ENCODE peak calls at places on chromosomes 1 and 21, in ten cellular contexts. Z is hippocampal formation; A is mucosa of gallbladder; M is activated T-cell treated with anti-CD3 and anti-CD28 coated beads, Interleukin-2, amount 50 U/mL, for 4 hours; Y is GM06990; S is H54; D is fibroblast of lung; R is NCI-H2081; I is NCI-H1105; X is pancreas. V is an unnamed sample.

GRCh38 chr1:226549937-226550670 is 1.5 kb downstream of the STUM start:
- DNase-seq in Z (no peak), A (no peak), M (no peak), Y (no peak), S (no peak), D (no peak), R (peak; percentile 28), I (peak; percentile 11), X (peak; percentile 73), V (peak; percentile 36)

GRCh38 chr1:192080671-192081070 is 77.6 kb upstream of the RGS18 start:
- DNase-seq in Z (peak; percentile 10), A (no peak), M (no peak), Y (no peak), S (no peak), D (no peak), R (no peak), I (no peak), X (no peak), V (no peak)

GRCh38 chr1:223029985-223030769 is 112.9 kb downstream of the TLR5 start:
- DNase-seq in Z (no peak), A (no peak), M (no peak), Y (no peak), S (no peak), D (no peak), R (no peak), I (no peak), X (no peak), V (no peak)

GRCh38 chr1:47230692-47231313 is 1.2 kb downstream of the TAL1 start:
- DNase-seq in Z (no peak), A (no peak), M (no peak), Y (peak; percentile 34), S (no peak), D (no peak), R (no peak), I (no peak), X (no peak), V (peak; percentile 24)

GRCh38 chr1:219189021-219189824 is 15.5 kb downstream of the LYPLAL1 start:
- DNase-seq in Z (peak; percentile 25), A (no peak), M (no peak), Y (peak; percentile 74), S (no peak), D (peak; percentile 88), R (no peak), I (no peak), X (no peak), V (no peak)

GRCh38 chr1:163196449-163196787 is 6.3 kb downstream of the RGS5 start:
- DNase-seq in Z (no peak), A (no peak), M (no peak), Y (no peak), S (no peak), D (no peak), R (no peak), I (no peak), X (no peak), V (no peak)

GRCh38 chr1:94081566-94082344 is 39.2 kb downstream of the ABCA4 start:
- DNase-seq in Z (no peak), A (no peak), M (no peak), Y (no peak), S (no peak), D (peak; percentile 67), R (no peak), I (no peak), X (no peak), V (no peak)

GRCh38 chr1:147890177-147890790 is 12.3 kb upstream of the GJA8 start:
- DNase-seq in Z (no peak), A (peak; percentile 65), M (peak; percentile 45), Y (peak; percentile 40), S (no peak), D (peak; percentile 34), R (peak; percentile 52), I (peak; percentile 26), X (peak; percentile 30), V (peak; percentile 80)

GRCh38 chr1:62912028-62912638 is 128.2 kb downstream of the ATG4C start:
- DNase-seq in Z (no peak), A (no peak), M (no peak), Y (no peak), S (no peak), D (peak; percentile 11), R (no peak), I (no peak), X (no peak), V (no peak)

GRCh38 chr1:19360026-19360813 is 48.1 kb downstream of the SLC66A1 start:
- DNase-seq in Z (no peak), A (no peak), M (no peak), Y (no peak), S (no peak), D (no peak), R (no peak), I (no peak), X (no peak), V (no peak)

GRCh38 chr1:23194119-23194984 is 22.9 kb downstream of the HTR1D start:
- DNase-seq in Z (no peak), A (no peak), M (no peak), Y (no peak), S (peak; percentile 48), D (peak; percentile 98), R (no peak), I (no peak), X (no peak), V (no peak)

GRCh38 chr21:44047996-44048560 is 36.0 kb downstream of the TRAPPC10 start:
- DNase-seq in Z (no peak), A (no peak), M (no peak), Y (no peak), S (no peak), D (no peak), R (no peak), I (no peak), X (no peak), V (no peak)

GRCh38 chr1:7334475-7335035 is 436.5 kb upstream of the VAMP3 start:
- DNase-seq in Z (no peak), A (no peak), M (no peak), Y (no peak), S (no peak), D (peak; percentile 76), R (peak; percentile 92), I (peak; percentile 93), X (no peak), V (no peak)

V was measured in activated CD4-positive, alpha-beta memory T cell treated with anti-CD3 and anti-CD28 coated beads for 36 hours.